ENCODE peak calls at places on chromosomes 5 and 9, in six cellular contexts. S is HCT116, E is WTC11, P is H1, Z is HepG2, H is K562. M is an unnamed sample.
A peak's percentile ranks its signal among the peaks of the same experiment; 100 is the strongest.

GRCh38 chr5:73448072-73448432 is 525 bp downstream of the FOXD1 start:
- DNase-seq in S (no peak), E (peak; percentile 53), P (no peak), Z (no peak), H (no peak), M (no peak)

GRCh38 chr9:114163517-114163924 is 8.2 kb downstream of the COL27A1 start:
- DNase-seq in S (no peak), E (peak; percentile 58), P (no peak), Z (peak; percentile 45), H (no peak), M (peak; percentile 16)

GRCh38 chr9:133868203-133868602 is 123.9 kb downstream of the VAV2 start:
- DNase-seq in S (no peak), E (no peak), P (no peak), Z (no peak), H (no peak), M (no peak)

GRCh38 chr5:124371121-124371706 is 375.2 kb downstream of the ZNF608 start:
- DNase-seq in S (no peak), E (no peak), P (no peak), Z (no peak), H (no peak), M (no peak)

GRCh38 chr5:52925001-52925400 is 64.2 kb upstream of the ITGA2 start:
- DNase-seq in S (no peak), E (no peak), P (no peak), Z (no peak), H (no peak), M (no peak)

GRCh38 chr5:132205385-132206125 is 22.1 kb downstream of the P4HA2 start:
- DNase-seq in S (no peak), E (no peak), P (no peak), Z (no peak), H (no peak), M (no peak)

GRCh38 chr9:99353408-99353807 is 131.3 kb downstream of the SEC61B start:
- DNase-seq in S (no peak), E (no peak), P (no peak), Z (no peak), H (no peak), M (no peak)

GRCh38 chr5:113090336-113091106 is 113.9 kb downstream of the DCP2 start:
- DNase-seq in S (no peak), E (no peak), P (no peak), Z (no peak), H (no peak), M (no peak)

GRCh38 chr9:76336027-76336426 is 58.2 kb downstream of the RFK start:
- DNase-seq in S (no peak), E (no peak), P (no peak), Z (no peak), H (no peak), M (no peak)

GRCh38 chr9:71929791-71930440 is 18.5 kb downstream of the C9orf85 start:
- DNase-seq in S (no peak), E (no peak), P (no peak), Z (no peak), H (no peak), M (no peak)

GRCh38 chr9:88953401-88954029 is 37.8 kb upstream of the S1PR3 start:
- DNase-seq in S (no peak), E (no peak), P (no peak), Z (peak; percentile 5), H (no peak), M (no peak)

GRCh38 chr5:55407984-55408383 is 100.2 kb downstream of the MTREX start:
- DNase-seq in S (no peak), E (no peak), P (no peak), Z (no peak), H (no peak), M (no peak)

GRCh38 chr5:55407059-55407684 is 99.4 kb downstream of the MTREX start:
- DNase-seq in S (peak; percentile 22), E (no peak), P (no peak), Z (peak; percentile 27), H (no peak), M (peak; percentile 26)

GRCh38 chr5:55409775-55410174 is 102.0 kb downstream of the MTREX start:
- DNase-seq in S (no peak), E (no peak), P (no peak), Z (no peak), H (no peak), M (no peak)

GRCh38 chr5:55402199-55402598 is 94.4 kb downstream of the MTREX start:
- DNase-seq in S (no peak), E (peak; percentile 21), P (no peak), Z (no peak), H (no peak), M (peak; percentile 8)

DNA sequence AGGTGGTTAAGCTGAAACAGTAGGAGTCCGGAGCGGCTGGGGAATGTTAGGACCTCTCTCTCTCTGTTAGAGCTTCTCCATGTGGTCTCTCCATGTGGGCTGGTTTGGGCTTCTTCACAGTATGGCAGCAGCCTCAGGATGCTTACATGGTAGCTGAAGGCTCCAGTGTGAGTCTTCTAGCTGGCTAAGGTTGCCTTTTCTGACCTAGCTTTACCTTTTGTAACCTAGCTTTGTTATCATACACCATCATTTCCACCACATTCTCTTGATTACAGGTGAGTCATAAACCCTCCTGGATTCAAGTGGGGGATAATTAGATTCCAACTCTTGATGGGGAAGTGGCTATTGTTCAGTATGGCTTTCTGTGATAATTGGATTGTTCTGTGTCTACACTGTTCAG is 98.5 kb downstream of the MTREX start:
- DNase-seq in S (no peak), E (no peak), P (no peak), Z (no peak), H (no peak), M (no peak)
- TF ChIP-seq SP1 in S (no peak), E (no peak), P (no peak), Z (no peak), H (no peak), M (no peak)

DNA sequence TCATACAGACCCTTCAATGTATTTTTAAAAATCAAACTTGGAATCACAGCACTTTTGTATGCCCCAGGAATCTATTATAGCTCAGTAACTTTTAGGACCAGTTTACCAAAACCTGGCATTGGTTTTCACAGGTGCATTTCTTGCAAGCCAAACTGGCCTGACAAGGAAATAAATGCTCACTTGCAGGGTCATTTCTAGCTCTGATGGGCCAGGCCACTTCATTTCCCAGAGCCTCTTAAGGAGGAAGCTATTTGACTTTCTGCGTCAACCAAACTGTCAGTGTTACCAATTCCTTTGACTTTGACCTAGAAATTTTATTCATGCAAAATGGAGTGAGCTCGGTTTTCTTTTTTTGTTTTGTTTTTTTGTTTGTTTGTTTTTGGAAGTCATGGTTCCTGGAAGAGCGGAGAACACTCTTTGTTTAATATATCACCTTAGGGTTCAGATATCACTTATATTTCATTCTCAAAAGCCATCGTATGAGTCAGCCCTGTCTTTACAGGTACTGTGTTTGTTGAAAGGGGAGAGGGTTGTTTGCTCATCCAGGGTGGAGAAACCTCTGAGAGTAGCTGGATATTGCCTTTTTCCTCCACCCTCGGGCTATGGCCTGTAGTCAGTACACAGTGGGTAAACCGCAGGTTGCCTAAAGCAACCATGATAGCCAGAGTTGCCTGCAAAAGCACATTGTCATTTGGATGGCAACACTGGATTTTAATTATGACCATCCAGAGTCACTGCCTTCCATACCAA is 58.9 kb downstream of the GNA14 start:
- DNase-seq in S (no peak), E (no peak), P (no peak), Z (no peak), H (no peak), M (no peak)
- TF ChIP-seq SP1 in S (no peak), E (no peak), P (no peak), Z (no peak), H (no peak), M (no peak)

DNA sequence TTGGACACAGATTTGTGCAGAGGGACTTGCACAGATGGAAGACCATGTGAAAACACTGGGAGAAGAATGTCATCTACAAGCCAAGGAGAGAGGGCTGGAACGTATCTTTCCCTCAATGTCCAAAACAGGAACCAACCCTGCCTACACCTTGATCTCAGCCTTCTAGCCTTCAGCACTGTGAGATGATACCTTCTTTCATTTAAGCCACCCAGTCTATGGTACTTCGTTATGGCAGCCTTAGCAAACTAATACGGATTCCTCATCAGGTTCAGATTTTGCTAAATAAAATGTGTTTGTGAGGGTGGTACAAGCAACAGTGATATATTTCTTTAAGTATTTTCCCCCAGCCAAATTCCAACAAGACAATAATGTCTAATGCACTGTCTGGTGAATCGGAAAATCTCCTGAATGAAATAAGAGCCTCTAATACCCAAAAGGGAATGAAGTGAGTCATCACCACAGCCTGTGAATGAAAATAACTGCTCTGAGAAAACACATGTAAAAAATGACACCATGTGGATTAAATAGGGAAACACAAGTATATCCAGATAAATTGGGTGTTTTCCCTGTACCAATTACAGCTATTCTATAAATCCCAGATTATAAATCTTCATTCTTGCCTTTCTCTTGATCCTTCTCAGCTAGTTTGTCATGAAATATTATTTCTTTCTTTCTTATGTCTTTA is 182.8 kb upstream of the TARS1 start:
- DNase-seq in S (peak; percentile 3), E (no peak), P (no peak), Z (no peak), H (no peak), M (no peak)
- TF ChIP-seq SP1 in S (no peak), E (no peak), P (no peak), Z (no peak), H (no peak), M (no peak)

GRCh38 chr5:151799407-151799806 is 27.7 kb downstream of the G3BP1 start:
- DNase-seq in S (no peak), E (no peak), P (no peak), Z (no peak), H (no peak), M (no peak)
- TF ChIP-seq SP1 in S (no peak), E (no peak), P (no peak), Z (no peak), H (no peak), M (no peak)

GRCh38 chr5:982377-983237 is 26.0 kb upstream of the NKD2 start:
- DNase-seq in S (no peak), E (peak; percentile 76), P (peak; percentile 38), Z (no peak), H (peak; percentile 71), M (peak; percentile 69)
- TF ChIP-seq SP1 in S (no peak), E (no peak), P (no peak), Z (no peak), H (no peak), M (no peak)

DNA sequence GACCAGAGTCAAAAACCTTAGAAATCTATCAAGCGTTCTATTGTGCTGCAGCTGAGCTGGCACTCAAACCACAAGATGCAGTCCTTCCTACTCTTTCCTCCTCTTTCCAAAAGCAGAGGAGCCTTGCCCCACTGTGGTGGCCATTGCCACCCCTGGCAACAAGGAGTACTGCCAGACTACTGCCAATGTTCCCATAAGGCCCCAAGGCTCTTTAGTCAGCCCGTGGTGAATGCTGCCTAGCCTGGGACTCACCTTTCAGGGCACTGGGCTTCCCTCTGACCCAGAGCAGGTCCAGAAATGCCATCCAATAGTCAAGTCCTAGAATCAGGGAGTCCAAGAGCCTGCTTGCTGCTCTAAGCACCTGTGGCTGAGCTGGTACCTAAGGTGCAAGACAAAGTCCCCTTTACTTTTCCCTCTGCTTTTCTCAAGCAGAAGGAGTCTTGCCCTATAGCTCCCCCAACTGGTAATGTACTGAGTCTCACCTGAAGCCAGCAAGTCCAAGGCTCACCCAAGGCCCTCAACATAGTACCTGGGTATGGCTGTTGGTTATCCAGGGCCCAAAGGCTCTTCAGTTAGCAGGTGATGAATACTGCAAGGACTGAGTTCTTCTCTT is 219.4 kb downstream of the ATPSCKMT start:
- DNase-seq in S (peak; percentile 23), E (peak; percentile 59), P (no peak), Z (peak; percentile 23), H (no peak), M (no peak)
- TF ChIP-seq SP1 in S (no peak), E (no peak), P (no peak), Z (no peak), H (no peak), M (no peak)

DNA sequence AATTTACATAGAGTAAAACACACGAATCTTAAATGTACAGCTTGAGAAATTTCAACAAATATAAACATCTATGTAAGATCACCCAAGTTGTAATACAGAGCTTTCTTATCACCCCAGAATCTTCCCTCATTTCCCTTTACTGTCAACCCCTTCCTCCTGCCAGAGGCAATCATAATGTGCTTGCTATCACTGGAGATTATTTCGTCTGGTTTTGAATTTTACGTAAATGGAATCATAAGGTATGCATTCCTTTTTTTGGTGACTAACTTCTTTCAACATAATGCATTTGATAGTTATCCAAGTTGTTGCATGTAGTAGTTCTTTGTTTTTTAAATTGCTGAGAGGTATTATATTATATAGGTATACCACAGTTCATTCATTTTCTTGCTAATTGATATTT is 37.5 kb upstream of the GPR151 start:
- DNase-seq in S (no peak), E (no peak), P (no peak), Z (no peak), H (no peak), M (no peak)
- TF ChIP-seq SP1 in S (no peak), E (no peak), P (no peak), Z (no peak), H (no peak), M (no peak)

M was measured in HEK293T.